ENCODE peak calls at places on chromosomes 3 and 15, in ten cellular contexts. One of them, this sample, is unnamed.

GRCh38 chr3:81760215-81760614 is 1.2 kb downstream of the GBE1 start:
- DNase-seq in Calu3: no peak
- DNase-seq in epithelial cell of esophagus: no peak
- DNase-seq in B cell: no peak
- DNase-seq in cardiac muscle cell: no peak
- DNase-seq in brain microvascular endothelial cell: no peak
- DNase-seq in body of pancreas: no peak
- DNase-seq in heart right ventricle: no peak
- DNase-seq in WTC11: no peak
- DNase-seq in kidney: no peak
- DNase-seq in this sample: no peak

GRCh38 chr15:70023064-70023768 is 74.5 kb downstream of the TLE3 start:
- DNase-seq in Calu3: no peak
- DNase-seq in epithelial cell of esophagus: peak
- DNase-seq in B cell: peak
- DNase-seq in cardiac muscle cell: peak
- DNase-seq in brain microvascular endothelial cell: peak
- DNase-seq in body of pancreas: no peak
- DNase-seq in heart right ventricle: no peak
- DNase-seq in WTC11: no peak
- DNase-seq in kidney: no peak
- DNase-seq in this sample: no peak

GRCh38 chr15:83673385-83673784 is 19.5 kb downstream of the ADAMTSL3 start:
- DNase-seq in Calu3: no peak
- DNase-seq in epithelial cell of esophagus: no peak
- DNase-seq in B cell: no peak
- DNase-seq in cardiac muscle cell: no peak
- DNase-seq in brain microvascular endothelial cell: no peak
- DNase-seq in body of pancreas: no peak
- DNase-seq in heart right ventricle: no peak
- DNase-seq in WTC11: no peak
- DNase-seq in kidney: no peak
- DNase-seq in this sample: no peak

GRCh38 chr3:194329566-194329965 is 21.6 kb downstream of the CPN2 start:
- DNase-seq in Calu3: no peak
- DNase-seq in epithelial cell of esophagus: no peak
- DNase-seq in B cell: no peak
- DNase-seq in cardiac muscle cell: no peak
- DNase-seq in brain microvascular endothelial cell: no peak
- DNase-seq in body of pancreas: no peak
- DNase-seq in heart right ventricle: no peak
- DNase-seq in WTC11: no peak
- DNase-seq in kidney: peak
- DNase-seq in this sample: no peak

GRCh38 chr15:78000089-78000926 is 77.2 kb downstream of the TBC1D2B start:
- DNase-seq in Calu3: peak
- DNase-seq in epithelial cell of esophagus: peak
- DNase-seq in B cell: peak
- DNase-seq in cardiac muscle cell: peak
- DNase-seq in brain microvascular endothelial cell: peak
- DNase-seq in body of pancreas: peak
- DNase-seq in heart right ventricle: peak
- DNase-seq in WTC11: peak
- DNase-seq in kidney: peak
- DNase-seq in this sample: peak

GRCh38 chr3:111850481-111850880 is 8.6 kb upstream of the PHLDB2 start:
- DNase-seq in Calu3: no peak
- DNase-seq in epithelial cell of esophagus: peak
- DNase-seq in B cell: no peak
- DNase-seq in cardiac muscle cell: peak
- DNase-seq in brain microvascular endothelial cell: no peak
- DNase-seq in body of pancreas: no peak
- DNase-seq in heart right ventricle: no peak
- DNase-seq in WTC11: no peak
- DNase-seq in kidney: no peak
- DNase-seq in this sample: no peak

GRCh38 chr15:68921926-68922325 is 8.4 kb upstream of the SPESP1 start:
- DNase-seq in Calu3: no peak
- DNase-seq in epithelial cell of esophagus: peak
- DNase-seq in B cell: no peak
- DNase-seq in cardiac muscle cell: no peak
- DNase-seq in brain microvascular endothelial cell: no peak
- DNase-seq in body of pancreas: no peak
- DNase-seq in heart right ventricle: no peak
- DNase-seq in WTC11: no peak
- DNase-seq in kidney: no peak
- DNase-seq in this sample: no peak

GRCh38 chr3:95212117-95212516 is 1149.3 kb downstream of the NSUN3 start:
- DNase-seq in Calu3: no peak
- DNase-seq in epithelial cell of esophagus: no peak
- DNase-seq in B cell: no peak
- DNase-seq in cardiac muscle cell: no peak
- DNase-seq in brain microvascular endothelial cell: no peak
- DNase-seq in body of pancreas: no peak
- DNase-seq in heart right ventricle: no peak
- DNase-seq in WTC11: no peak
- DNase-seq in kidney: no peak
- DNase-seq in this sample: no peak

GRCh38 chr3:50503504-50503903 is at the start of gene CACNA2D2:
- DNase-seq in Calu3: peak
- DNase-seq in epithelial cell of esophagus: peak
- DNase-seq in B cell: peak
- DNase-seq in cardiac muscle cell: peak
- DNase-seq in brain microvascular endothelial cell: no peak
- DNase-seq in body of pancreas: peak
- DNase-seq in heart right ventricle: peak
- DNase-seq in WTC11: peak
- DNase-seq in kidney: peak
- DNase-seq in this sample: peak

GRCh38 chr3:43692085-43692484 is 1.3 kb downstream of the ABHD5 start:
- DNase-seq in Calu3: no peak
- DNase-seq in epithelial cell of esophagus: peak
- DNase-seq in B cell: no peak
- DNase-seq in cardiac muscle cell: no peak
- DNase-seq in brain microvascular endothelial cell: no peak
- DNase-seq in body of pancreas: no peak
- DNase-seq in heart right ventricle: no peak
- DNase-seq in WTC11: no peak
- DNase-seq in kidney: no peak
- DNase-seq in this sample: no peak

GRCh38 chr3:43691120-43692002 is 623 bp downstream of the ABHD5 start:
- DNase-seq in Calu3: peak
- DNase-seq in epithelial cell of esophagus: peak
- DNase-seq in B cell: peak
- DNase-seq in cardiac muscle cell: peak
- DNase-seq in brain microvascular endothelial cell: peak
- DNase-seq in body of pancreas: peak
- DNase-seq in heart right ventricle: peak
- DNase-seq in WTC11: peak
- DNase-seq in kidney: peak
- DNase-seq in this sample: peak

GRCh38 chr3:43689166-43689565 is 1.6 kb upstream of the ABHD5 start:
- DNase-seq in Calu3: no peak
- DNase-seq in epithelial cell of esophagus: no peak
- DNase-seq in B cell: no peak
- DNase-seq in cardiac muscle cell: no peak
- DNase-seq in brain microvascular endothelial cell: no peak
- DNase-seq in body of pancreas: no peak
- DNase-seq in heart right ventricle: no peak
- DNase-seq in WTC11: no peak
- DNase-seq in kidney: no peak
- DNase-seq in this sample: no peak

GRCh38 chr3:43689766-43690399 is 855 bp upstream of the ABHD5 start:
- DNase-seq in Calu3: no peak
- DNase-seq in epithelial cell of esophagus: peak
- DNase-seq in B cell: peak
- DNase-seq in cardiac muscle cell: no peak
- DNase-seq in brain microvascular endothelial cell: no peak
- DNase-seq in body of pancreas: no peak
- DNase-seq in heart right ventricle: no peak
- DNase-seq in WTC11: no peak
- DNase-seq in kidney: no peak
- DNase-seq in this sample: no peak

GRCh38 chr3:43690400-43691119 is at the start of gene ABHD5:
- DNase-seq in Calu3: peak
- DNase-seq in epithelial cell of esophagus: peak
- DNase-seq in B cell: peak
- DNase-seq in cardiac muscle cell: peak
- DNase-seq in brain microvascular endothelial cell: peak
- DNase-seq in body of pancreas: peak
- DNase-seq in heart right ventricle: peak
- DNase-seq in WTC11: peak
- DNase-seq in kidney: peak
- DNase-seq in this sample: peak
- TF ChIP-seq CTCF in Calu3: no peak
- TF ChIP-seq CTCF in epithelial cell of esophagus: peak
- TF ChIP-seq CTCF in B cell: peak
- TF ChIP-seq CTCF in cardiac muscle cell: peak
- TF ChIP-seq CTCF in brain microvascular endothelial cell: peak
- TF ChIP-seq CTCF in body of pancreas: no peak
- TF ChIP-seq CTCF in heart right ventricle: no peak
- TF ChIP-seq CTCF in WTC11: no peak
- TF ChIP-seq CTCF in kidney: peak
- TF ChIP-seq CTCF in this sample: peak

DNA sequence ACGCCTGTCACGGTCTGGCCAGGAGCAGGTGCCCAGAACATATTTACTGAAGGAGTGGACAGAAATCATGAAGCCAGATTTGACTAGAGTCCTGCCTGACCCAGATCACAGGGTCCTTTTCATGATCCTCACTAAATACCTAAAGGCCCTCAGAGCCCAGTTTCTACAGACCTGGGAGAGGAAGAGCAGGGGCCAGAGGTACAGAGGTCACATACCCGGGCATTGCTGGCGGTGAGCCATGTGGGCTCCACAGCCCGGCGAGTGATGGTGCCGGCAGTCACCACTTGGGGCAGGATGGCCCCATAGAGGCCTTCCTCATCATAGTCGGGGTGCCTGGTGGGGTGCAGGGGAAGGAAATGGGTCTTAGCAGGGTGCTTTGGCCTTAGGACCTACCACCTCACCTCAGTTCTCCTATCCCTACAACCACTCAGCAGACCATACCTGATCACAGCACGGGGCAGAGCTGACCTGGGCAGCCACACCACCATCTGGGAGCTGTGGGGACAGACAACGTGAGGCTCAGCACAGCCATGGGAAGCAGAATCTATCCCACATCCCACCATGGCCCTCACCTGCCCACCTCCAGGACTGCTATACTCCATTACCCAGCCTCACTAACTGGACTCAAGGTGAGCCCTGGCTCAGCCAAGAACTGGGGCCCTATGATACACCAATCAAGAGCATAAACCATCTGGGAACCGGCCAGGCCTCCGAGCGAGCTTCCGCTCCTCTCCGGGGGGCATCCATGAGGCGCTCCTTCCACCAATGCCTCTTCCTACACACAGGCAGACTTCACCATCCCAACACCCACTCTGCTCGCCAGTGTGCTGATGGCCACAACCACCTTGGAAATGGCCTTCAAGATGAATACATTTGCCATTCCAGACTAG is 12.9 kb downstream of the POLG start:
- DNase-seq in Calu3: peak
- DNase-seq in epithelial cell of esophagus: no peak
- DNase-seq in B cell: no peak
- DNase-seq in cardiac muscle cell: no peak
- DNase-seq in brain microvascular endothelial cell: no peak
- DNase-seq in body of pancreas: peak
- DNase-seq in heart right ventricle: no peak
- DNase-seq in WTC11: no peak
- DNase-seq in kidney: no peak
- DNase-seq in this sample: no peak
- TF ChIP-seq CTCF in Calu3: peak
- TF ChIP-seq CTCF in epithelial cell of esophagus: no peak
- TF ChIP-seq CTCF in B cell: no peak
- TF ChIP-seq CTCF in cardiac muscle cell: no peak
- TF ChIP-seq CTCF in brain microvascular endothelial cell: no peak
- TF ChIP-seq CTCF in body of pancreas: no peak
- TF ChIP-seq CTCF in heart right ventricle: no peak
- TF ChIP-seq CTCF in WTC11: no peak
- TF ChIP-seq CTCF in kidney: no peak
- TF ChIP-seq CTCF in this sample: peak

GRCh38 chr3:7545334-7545733 is 684.4 kb downstream of the GRM7 start:
- DNase-seq in Calu3: no peak
- DNase-seq in epithelial cell of esophagus: no peak
- DNase-seq in B cell: no peak
- DNase-seq in cardiac muscle cell: peak
- DNase-seq in brain microvascular endothelial cell: no peak
- DNase-seq in body of pancreas: no peak
- DNase-seq in heart right ventricle: no peak
- DNase-seq in WTC11: no peak
- DNase-seq in kidney: no peak
- DNase-seq in this sample: no peak

GRCh38 chr3:7546219-7546618 is 685.3 kb downstream of the GRM7 start:
- DNase-seq in Calu3: peak
- DNase-seq in epithelial cell of esophagus: peak
- DNase-seq in B cell: no peak
- DNase-seq in cardiac muscle cell: peak
- DNase-seq in brain microvascular endothelial cell: peak
- DNase-seq in body of pancreas: peak
- DNase-seq in heart right ventricle: peak
- DNase-seq in WTC11: no peak
- DNase-seq in kidney: no peak
- DNase-seq in this sample: no peak

GRCh38 chr3:7547826-7548225 is 686.9 kb downstream of the GRM7 start:
- DNase-seq in Calu3: no peak
- DNase-seq in epithelial cell of esophagus: peak
- DNase-seq in B cell: no peak
- DNase-seq in cardiac muscle cell: no peak
- DNase-seq in brain microvascular endothelial cell: no peak
- DNase-seq in body of pancreas: no peak
- DNase-seq in heart right ventricle: no peak
- DNase-seq in WTC11: no peak
- DNase-seq in kidney: no peak
- DNase-seq in this sample: no peak

DNA sequence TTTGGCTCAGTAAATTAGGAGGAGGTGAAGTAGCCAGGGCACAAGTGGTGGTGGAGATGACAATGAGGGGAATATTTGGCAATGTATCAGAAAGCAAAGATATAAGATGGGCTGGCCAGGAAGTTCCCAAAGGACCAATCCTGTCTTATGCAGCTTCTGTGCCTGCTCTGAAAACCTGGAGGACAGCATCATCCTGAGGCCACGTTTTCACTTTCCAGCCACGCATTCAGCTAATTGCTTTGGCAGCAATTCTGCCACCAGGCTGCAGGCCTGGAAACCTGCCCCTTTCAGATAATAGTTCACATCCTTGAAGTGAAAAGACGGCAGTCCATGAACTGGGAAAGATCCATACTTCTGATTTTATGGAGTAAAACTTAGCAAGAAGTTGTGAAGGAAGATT is 682.4 kb downstream of the GRM7 start:
- DNase-seq in Calu3: no peak
- DNase-seq in epithelial cell of esophagus: peak
- DNase-seq in B cell: no peak
- DNase-seq in cardiac muscle cell: peak
- DNase-seq in brain microvascular endothelial cell: no peak
- DNase-seq in body of pancreas: no peak
- DNase-seq in heart right ventricle: no peak
- DNase-seq in WTC11: no peak
- DNase-seq in kidney: no peak
- DNase-seq in this sample: no peak
- TF ChIP-seq CTCF in Calu3: no peak
- TF ChIP-seq CTCF in epithelial cell of esophagus: peak
- TF ChIP-seq CTCF in B cell: no peak
- TF ChIP-seq CTCF in cardiac muscle cell: peak
- TF ChIP-seq CTCF in brain microvascular endothelial cell: no peak
- TF ChIP-seq CTCF in body of pancreas: no peak
- TF ChIP-seq CTCF in heart right ventricle: no peak
- TF ChIP-seq CTCF in WTC11: no peak
- TF ChIP-seq CTCF in kidney: no peak
- TF ChIP-seq CTCF in this sample: no peak

GRCh38 chr15:38853608-38854007 is 289.0 kb upstream of the RASGRP1 start:
- DNase-seq in Calu3: peak
- DNase-seq in epithelial cell of esophagus: peak
- DNase-seq in B cell: no peak
- DNase-seq in cardiac muscle cell: peak
- DNase-seq in brain microvascular endothelial cell: peak
- DNase-seq in body of pancreas: no peak
- DNase-seq in heart right ventricle: no peak
- DNase-seq in WTC11: peak
- DNase-seq in kidney: no peak
- DNase-seq in this sample: peak
- TF ChIP-seq CTCF in Calu3: no peak
- TF ChIP-seq CTCF in epithelial cell of esophagus: peak
- TF ChIP-seq CTCF in B cell: no peak
- TF ChIP-seq CTCF in cardiac muscle cell: peak
- TF ChIP-seq CTCF in brain microvascular endothelial cell: peak
- TF ChIP-seq CTCF in body of pancreas: no peak
- TF ChIP-seq CTCF in heart right ventricle: peak
- TF ChIP-seq CTCF in WTC11: no peak
- TF ChIP-seq CTCF in kidney: peak
- TF ChIP-seq CTCF in this sample: peak

This sample was measured in neural crest cell.